ENCODE peak calls at places on chromosomes 5 and 9, in four cellular contexts. D, J, Q and E are unnamed samples.

GRCh38 chr5:22649076-22649475 is 204.1 kb downstream of the CDH12 start:
- DNase-seq in D (no peak), J (no peak), Q (no peak), E (no peak)

GRCh38 chr5:80755634-80756033 is 100.9 kb upstream of the DHFR start:
- DNase-seq in D (no peak), J (no peak), Q (no peak), E (no peak)

GRCh38 chr9:124456341-124457078 is 6.3 kb downstream of the ADGRD2 start:
- DNase-seq in D (peak; percentile 20), J (no peak), Q (peak; percentile 61), E (no peak)

GRCh38 chr5:172450453-172450852 is 3.9 kb downstream of the SH3PXD2B start:
- DNase-seq in D (no peak), J (no peak), Q (peak; percentile 13), E (no peak)

GRCh38 chr5:102998224-102998623 is 121.7 kb downstream of the GIN1 start:
- DNase-seq in D (no peak), J (no peak), Q (no peak), E (no peak)

GRCh38 chr5:144179226-144179625 is 8.6 kb downstream of the KCTD16 start:
- DNase-seq in D (no peak), J (no peak), Q (no peak), E (no peak)

GRCh38 chr5:59575648-59576290 is 317.8 kb downstream of the PDE4D start:
- DNase-seq in D (no peak), J (no peak), Q (no peak), E (no peak)

GRCh38 chr9:113528088-113528487 is 64.6 kb downstream of the RGS3 start:
- DNase-seq in D (peak; percentile 71), J (peak; percentile 90), Q (peak; percentile 47), E (no peak)

GRCh38 chr5:124572973-124573372 is 173.5 kb downstream of the ZNF608 start:
- DNase-seq in D (no peak), J (no peak), Q (no peak), E (no peak)

GRCh38 chr9:28032178-28032532 is 458.9 kb upstream of the C9orf72 start:
- DNase-seq in D (no peak), J (no peak), Q (no peak), E (no peak)

GRCh38 chr5:151659001-151659754 is 27.5 kb downstream of the SPARC start:
- DNase-seq in D (peak; percentile 84), J (peak; percentile 85), Q (peak; percentile 94), E (peak; percentile 91)

GRCh38 chr9:84554069-84554659 is 115.4 kb upstream of the NTRK2 start:
- DNase-seq in D (no peak), J (no peak), Q (no peak), E (no peak)

GRCh38 chr9:133604214-133604613 is 5.0 kb downstream of the FAM163B start:
- DNase-seq in D (no peak), J (no peak), Q (no peak), E (no peak)

GRCh38 chr5:153552886-153553285 is 62.4 kb downstream of the GRIA1 start:
- DNase-seq in D (no peak), J (no peak), Q (no peak), E (no peak)

GRCh38 chr5:126965061-126965475 is 65.3 kb downstream of the MARCHF3 start:
- DNase-seq in D (no peak), J (no peak), Q (no peak), E (no peak)

GRCh38 chr5:107985144-107985543 is 314.4 kb upstream of the EFNA5 start:
- DNase-seq in D (no peak), J (peak; percentile 9), Q (no peak), E (no peak)

DNA sequence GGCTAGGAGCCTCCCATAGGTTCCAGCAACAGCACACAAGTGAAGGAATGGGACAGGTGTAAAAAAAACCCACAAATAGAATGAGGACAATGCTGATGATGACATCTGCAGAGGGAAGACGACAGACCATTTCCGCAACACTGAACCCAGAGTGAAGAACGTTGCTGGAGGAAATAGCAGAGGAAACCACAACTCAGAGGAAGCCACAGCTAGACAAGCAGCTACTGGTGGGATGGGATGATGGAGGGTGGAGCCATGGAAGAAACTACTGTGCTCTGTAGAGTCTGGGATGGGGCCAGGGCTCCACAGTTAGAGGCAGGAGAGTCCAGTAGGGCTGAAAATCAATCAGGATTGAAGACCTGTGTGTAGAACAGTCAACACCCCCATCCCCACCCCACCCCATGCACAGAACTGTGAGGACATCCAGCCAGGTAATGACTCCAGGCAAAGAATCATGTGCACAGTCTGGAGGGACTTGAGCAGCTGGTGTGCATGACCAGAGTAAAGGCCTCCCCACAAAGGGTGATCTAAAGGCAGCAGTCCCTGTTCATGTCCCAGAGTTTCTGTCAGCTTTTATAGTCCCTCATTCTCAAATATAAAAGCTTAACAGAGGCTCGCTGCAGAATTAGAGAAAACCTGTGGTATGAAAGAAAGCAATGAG is 65.2 kb upstream of the SPIN1 start:
- DNase-seq in D (no peak), J (peak; percentile 26), Q (no peak), E (no peak)
- TF ChIP-seq POLR2AphosphoS5 in D (no peak), J (no peak), Q (no peak), E (no peak)

DNA sequence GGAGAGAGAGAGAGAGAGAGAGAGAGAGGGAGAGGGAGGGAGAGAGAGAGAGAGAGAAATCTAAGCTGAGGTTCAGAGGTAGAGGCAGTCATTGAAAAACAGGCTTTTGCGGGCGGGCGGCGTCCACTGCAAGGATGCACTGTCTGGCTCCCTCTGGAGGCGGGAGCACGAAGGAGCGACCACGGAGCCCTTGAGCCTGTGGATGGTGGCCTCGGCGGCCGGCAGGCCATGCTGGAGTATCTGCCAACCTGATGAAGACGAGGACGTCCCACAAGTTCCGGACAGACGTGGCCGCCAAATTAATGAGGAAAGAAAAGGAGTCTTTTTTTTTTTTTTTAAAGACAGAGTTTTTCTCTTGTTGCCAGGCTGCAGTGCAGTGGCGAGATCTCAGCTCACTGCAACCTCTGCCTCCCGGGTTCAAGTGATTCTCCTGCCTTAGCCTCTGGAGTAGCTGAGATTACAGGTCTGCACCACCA is 2.2 kb upstream of the CCDC125 start:
- DNase-seq in D (peak; percentile 89), J (peak; percentile 88), Q (peak; percentile 96), E (peak; percentile 92)
- TF ChIP-seq POLR2AphosphoS5 in D (no peak), J (no peak), Q (peak; percentile 78), E (no peak)

DNA sequence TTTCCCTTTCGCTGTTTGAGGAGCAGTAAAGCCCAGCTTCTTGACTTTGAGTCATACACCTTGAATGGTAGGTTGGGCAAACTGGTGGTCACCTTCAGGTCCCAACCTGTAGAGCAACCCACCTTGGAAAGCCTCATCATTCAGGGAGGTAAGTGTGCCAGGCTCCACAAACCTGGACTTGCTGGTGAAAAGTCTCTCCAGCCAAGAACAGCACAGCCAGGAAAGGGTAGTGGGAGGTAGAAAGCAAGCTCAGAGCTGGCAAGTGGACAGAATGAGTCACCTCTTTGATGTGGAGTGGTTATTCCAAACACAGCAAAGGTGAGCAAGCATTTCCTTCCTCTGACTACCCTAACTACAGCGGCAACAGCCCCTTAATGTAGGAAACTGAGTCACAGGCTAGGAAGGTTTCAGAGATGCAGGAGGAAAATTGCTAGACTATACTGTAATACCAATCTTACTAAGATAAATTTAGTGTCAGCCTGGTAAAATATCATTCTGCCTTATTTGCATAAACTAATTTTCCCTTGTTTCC is 117.5 kb upstream of the MTAP start:
- DNase-seq in D (no peak), J (no peak), Q (no peak), E (no peak)
- TF ChIP-seq POLR2AphosphoS5 in D (no peak), J (no peak), Q (no peak), E (no peak)

GRCh38 chr9:105643795-105644194 is 18.5 kb upstream of the TAL2 start:
- DNase-seq in D (no peak), J (no peak), Q (no peak), E (no peak)

GRCh38 chr9:105646879-105647594 is 15.2 kb upstream of the TAL2 start:
- DNase-seq in D (no peak), J (no peak), Q (no peak), E (no peak)

GRCh38 chr9:105651806-105652205 is 10.5 kb upstream of the TAL2 start:
- DNase-seq in D (no peak), J (no peak), Q (no peak), E (no peak)

DNA sequence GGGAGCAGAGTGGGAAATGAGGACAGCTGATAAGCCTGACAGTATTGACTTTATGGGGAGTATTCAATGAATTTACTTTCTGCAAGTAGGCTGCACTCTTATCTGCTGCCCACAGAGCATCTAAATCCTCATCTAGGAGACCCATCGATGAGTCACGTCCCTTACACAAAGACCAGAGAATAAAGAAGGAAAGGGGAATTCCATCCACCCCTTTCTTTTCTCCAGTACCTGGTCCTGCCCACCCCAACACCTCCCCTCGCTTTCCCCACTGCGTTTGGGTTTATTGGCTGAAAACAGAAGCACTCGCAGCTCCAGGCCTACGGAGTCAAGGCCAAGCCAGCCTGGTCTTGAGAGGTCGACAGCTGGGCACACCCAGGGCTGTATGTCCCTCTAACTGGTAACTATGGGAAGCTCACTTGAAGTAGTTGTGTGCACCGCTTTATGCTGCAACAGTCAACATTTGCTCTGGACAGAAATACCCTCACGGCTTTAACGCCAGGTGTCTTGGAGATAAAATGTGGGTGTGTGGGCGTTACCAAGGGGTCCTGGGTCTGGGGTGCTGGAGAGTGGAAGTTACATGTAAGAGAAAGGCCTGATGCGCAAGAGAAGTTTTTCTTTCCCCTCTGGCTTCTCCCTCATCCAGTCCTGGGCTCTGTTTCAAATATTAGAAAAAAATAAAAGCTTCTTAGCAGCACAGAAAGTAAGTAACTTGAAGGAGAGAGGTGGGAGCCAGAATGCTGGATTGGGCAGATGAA is 14.5 kb upstream of the TAL2 start:
- DNase-seq in D (no peak), J (no peak), Q (no peak), E (no peak)
- TF ChIP-seq POLR2AphosphoS5 in D (no peak), J (no peak), Q (no peak), E (no peak)

DNA sequence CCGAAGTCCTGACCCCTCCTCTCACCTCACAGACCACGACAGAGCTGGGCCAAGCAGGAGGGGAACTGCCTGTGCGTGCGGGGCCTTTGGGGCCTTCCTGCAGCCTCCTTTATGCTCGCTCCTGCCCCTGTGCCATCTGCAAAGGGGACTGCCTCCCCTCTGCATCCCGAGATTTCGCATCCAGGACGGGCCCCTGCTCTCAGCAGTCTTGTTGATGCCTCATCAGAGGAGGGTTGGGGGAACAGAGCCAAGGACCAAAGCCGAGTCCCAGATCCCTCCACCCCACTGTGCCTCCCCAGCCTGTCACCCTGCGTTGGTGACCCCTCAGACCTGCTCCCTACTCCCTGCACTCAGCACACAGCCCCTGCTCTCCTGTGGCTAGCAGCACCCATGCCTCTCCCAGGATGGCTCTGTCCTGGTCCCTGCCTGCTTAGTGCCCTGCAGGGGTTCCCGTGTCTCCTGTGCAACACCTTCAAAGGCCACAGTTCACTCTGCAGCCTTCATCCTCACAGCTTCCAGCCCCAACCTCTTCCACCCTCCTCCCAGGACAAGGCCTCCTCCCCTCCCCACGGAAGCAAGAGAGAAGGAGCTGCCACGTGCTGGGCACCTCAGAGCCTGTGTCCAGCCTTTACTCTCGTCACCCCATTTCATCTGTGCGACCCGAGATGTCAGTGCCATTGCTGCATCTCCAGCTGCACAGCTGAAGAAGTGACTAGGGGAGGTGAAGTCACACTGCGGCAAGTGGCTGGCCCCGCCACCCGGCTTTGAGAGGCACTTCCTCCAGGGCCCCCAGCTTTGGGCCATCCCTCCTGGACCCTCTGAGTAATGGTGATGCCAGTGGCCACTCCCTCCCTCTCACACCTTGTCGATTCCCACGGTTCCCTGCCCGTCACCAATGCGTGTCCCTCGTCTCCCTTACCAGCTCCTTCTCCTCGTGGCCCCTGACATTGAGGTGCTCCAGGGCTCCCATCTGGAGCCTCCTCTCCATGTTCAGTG is 62.6 kb upstream of the LRRTM2 start:
- DNase-seq in D (no peak), J (no peak), Q (peak; percentile 70), E (no peak)
- TF ChIP-seq POLR2AphosphoS5 in D (no peak), J (no peak), Q (peak; percentile 30), E (no peak)

GRCh38 chr9:93813687-93814560 is 141.2 kb downstream of the BARX1 start:
- DNase-seq in D (no peak), J (peak; percentile 15), Q (peak; percentile 48), E (peak; percentile 69)
- TF ChIP-seq POLR2AphosphoS5 in D (no peak), J (no peak), Q (no peak), E (no peak)